ENCODE peak calls at places on chromosomes 13 and 19, in five cellular contexts. One of them, this sample, is unnamed.
A peak's percentile ranks its signal among the peaks of the same experiment; 100 is the strongest.

GRCh38 chr19:18603255-18603957 is 3.2 kb downstream of the CRLF1 start:
- DNase-seq in NT2/D1: no peak
- DNase-seq in H1: no peak
- DNase-seq in HepG2: no peak
- DNase-seq in GM12878: no peak
- DNase-seq in this sample: peak; percentile 44

GRCh38 chr19:10727599-10728250 is 9.8 kb downstream of the DNM2 start:
- DNase-seq in NT2/D1: no peak
- DNase-seq in H1: no peak
- DNase-seq in HepG2: no peak
- DNase-seq in GM12878: no peak
- DNase-seq in this sample: no peak

GRCh38 chr19:46614114-46614701 is 10.7 kb downstream of the PTGIR start:
- DNase-seq in NT2/D1: peak; percentile 48
- DNase-seq in H1: peak; percentile 58
- DNase-seq in HepG2: peak; percentile 61
- DNase-seq in GM12878: no peak
- DNase-seq in this sample: peak; percentile 83

GRCh38 chr13:95536629-95537241 is 15.8 kb upstream of the CLDN10 start:
- DNase-seq in NT2/D1: no peak
- DNase-seq in H1: no peak
- DNase-seq in HepG2: no peak
- DNase-seq in GM12878: no peak
- DNase-seq in this sample: no peak

GRCh38 chr13:22926176-22927007 is 254.4 kb upstream of the SGCG start:
- DNase-seq in NT2/D1: no peak
- DNase-seq in H1: peak; percentile 33
- DNase-seq in HepG2: no peak
- DNase-seq in GM12878: no peak
- DNase-seq in this sample: no peak

GRCh38 chr13:40777166-40777956 is 6.4 kb upstream of the MRPS31 start:
- DNase-seq in NT2/D1: peak; percentile 16
- DNase-seq in H1: no peak
- DNase-seq in HepG2: peak; percentile 71
- DNase-seq in GM12878: no peak
- DNase-seq in this sample: peak; percentile 37

GRCh38 chr19:52221831-52222375 is 32.1 kb downstream of the PPP2R1A start:
- DNase-seq in NT2/D1: no peak
- DNase-seq in H1: no peak
- DNase-seq in HepG2: no peak
- DNase-seq in GM12878: no peak
- DNase-seq in this sample: no peak

GRCh38 chr19:4098493-4098892 is 25.4 kb downstream of the MAP2K2 start:
- DNase-seq in NT2/D1: no peak
- DNase-seq in H1: no peak
- DNase-seq in HepG2: no peak
- DNase-seq in GM12878: no peak
- DNase-seq in this sample: no peak

GRCh38 chr19:1038995-1039645 is 787 bp upstream of the ABCA7 start:
- DNase-seq in NT2/D1: no peak
- DNase-seq in H1: no peak
- DNase-seq in HepG2: no peak
- DNase-seq in GM12878: no peak
- DNase-seq in this sample: no peak

GRCh38 chr13:84570831-84571230 is 688.6 kb upstream of the SLITRK1 start:
- DNase-seq in NT2/D1: no peak
- DNase-seq in H1: no peak
- DNase-seq in HepG2: no peak
- DNase-seq in GM12878: no peak
- DNase-seq in this sample: no peak

GRCh38 chr13:76168661-76169060 is 532.5 kb downstream of the LMO7 start:
- DNase-seq in NT2/D1: no peak
- DNase-seq in H1: no peak
- DNase-seq in HepG2: no peak
- DNase-seq in GM12878: no peak
- DNase-seq in this sample: no peak

GRCh38 chr13:76161143-76161542 is 525.0 kb downstream of the LMO7 start:
- DNase-seq in NT2/D1: no peak
- DNase-seq in H1: no peak
- DNase-seq in HepG2: no peak
- DNase-seq in GM12878: no peak
- DNase-seq in this sample: no peak

GRCh38 chr13:76164290-76164689 is 528.2 kb downstream of the LMO7 start:
- DNase-seq in NT2/D1: no peak
- DNase-seq in H1: no peak
- DNase-seq in HepG2: no peak
- DNase-seq in GM12878: no peak
- DNase-seq in this sample: no peak
- TF ChIP-seq SUZ12 in NT2/D1: no peak
- TF ChIP-seq SUZ12 in H1: no peak
- TF ChIP-seq SUZ12 in HepG2: no peak
- TF ChIP-seq SUZ12 in GM12878: no peak
- TF ChIP-seq SUZ12 in this sample: no peak

GRCh38 chr13:33353646-33354045 is 68.1 kb upstream of the STARD13 start:
- DNase-seq in NT2/D1: no peak
- DNase-seq in H1: no peak
- DNase-seq in HepG2: no peak
- DNase-seq in GM12878: no peak
- DNase-seq in this sample: no peak

GRCh38 chr13:33352520-33352919 is 67.0 kb upstream of the STARD13 start:
- DNase-seq in NT2/D1: no peak
- DNase-seq in H1: no peak
- DNase-seq in HepG2: no peak
- DNase-seq in GM12878: no peak
- DNase-seq in this sample: no peak

GRCh38 chr13:33352023-33352422 is 66.5 kb upstream of the STARD13 start:
- DNase-seq in NT2/D1: no peak
- DNase-seq in H1: no peak
- DNase-seq in HepG2: peak; percentile 7
- DNase-seq in GM12878: no peak
- DNase-seq in this sample: no peak

GRCh38 chr13:33351324-33351723 is 65.8 kb upstream of the STARD13 start:
- DNase-seq in NT2/D1: no peak
- DNase-seq in H1: no peak
- DNase-seq in HepG2: no peak
- DNase-seq in GM12878: no peak
- DNase-seq in this sample: peak; percentile 14

DNA sequence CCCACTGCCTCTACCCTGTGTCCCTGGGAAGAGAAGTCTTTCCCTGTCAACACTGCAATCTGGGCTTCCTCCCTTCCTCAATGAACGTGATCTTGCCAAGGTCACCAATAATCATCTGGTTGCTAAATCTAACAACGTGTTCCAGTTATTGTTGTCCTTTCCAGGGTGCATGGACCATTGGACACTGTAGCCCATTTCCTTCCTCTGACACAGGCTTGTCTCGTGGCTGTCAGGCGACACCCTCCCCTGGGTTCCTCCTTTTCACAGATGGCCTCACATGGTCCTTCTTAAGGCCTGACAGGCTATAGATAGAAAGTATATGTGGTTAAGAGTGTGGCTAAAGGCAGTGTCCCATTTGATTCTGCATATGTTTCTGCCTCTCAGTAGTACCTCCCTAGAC is 67.7 kb upstream of the STARD13 start:
- DNase-seq in NT2/D1: no peak
- DNase-seq in H1: no peak
- DNase-seq in HepG2: no peak
- DNase-seq in GM12878: peak; percentile 11
- DNase-seq in this sample: no peak
- TF ChIP-seq SUZ12 in NT2/D1: no peak
- TF ChIP-seq SUZ12 in H1: no peak
- TF ChIP-seq SUZ12 in HepG2: no peak
- TF ChIP-seq SUZ12 in GM12878: no peak
- TF ChIP-seq SUZ12 in this sample: no peak

GRCh38 chr19:55251296-55252081 is 7.3 kb downstream of the PPP6R1 start:
- DNase-seq in NT2/D1: no peak
- DNase-seq in H1: no peak
- DNase-seq in HepG2: no peak
- DNase-seq in GM12878: no peak
- DNase-seq in this sample: no peak
- TF ChIP-seq SUZ12 in NT2/D1: no peak
- TF ChIP-seq SUZ12 in H1: no peak
- TF ChIP-seq SUZ12 in HepG2: no peak
- TF ChIP-seq SUZ12 in GM12878: no peak
- TF ChIP-seq SUZ12 in this sample: no peak

DNA sequence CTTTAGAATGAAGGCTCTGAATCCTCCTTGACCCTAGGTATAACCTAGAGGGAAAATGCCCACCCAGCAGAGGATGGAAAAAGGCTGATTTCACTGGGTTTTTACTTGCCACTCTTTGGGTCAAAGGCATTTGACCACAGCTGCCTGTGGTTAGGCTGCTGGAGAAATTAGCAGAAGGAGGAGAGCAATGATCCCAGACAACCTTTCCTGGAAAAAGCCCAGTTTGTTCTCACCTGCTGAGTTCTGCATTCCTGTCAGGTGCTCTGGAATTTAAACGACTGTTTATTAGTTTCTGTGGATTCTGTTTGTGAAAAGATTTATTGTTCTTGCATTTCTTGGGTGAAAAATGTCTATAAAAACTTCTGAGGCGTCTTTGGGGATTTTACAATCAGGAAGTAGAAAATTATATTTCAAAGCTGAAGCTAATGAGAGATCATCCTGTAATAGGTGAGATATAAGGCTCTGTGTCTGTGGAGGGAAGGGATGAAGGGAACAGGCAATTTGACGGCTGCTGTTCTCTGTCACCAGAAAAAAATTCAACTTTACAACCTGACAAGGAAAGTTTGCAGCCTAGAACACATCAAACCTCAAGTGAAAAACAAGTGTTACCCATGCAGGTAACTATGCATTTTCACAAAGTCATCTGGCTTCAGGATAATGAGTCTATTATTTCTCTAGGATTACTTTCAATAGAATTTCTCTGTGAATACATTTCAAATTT is 519.7 kb downstream of the DIAPH3 start:
- DNase-seq in NT2/D1: no peak
- DNase-seq in H1: no peak
- DNase-seq in HepG2: no peak
- DNase-seq in GM12878: no peak
- DNase-seq in this sample: no peak
- TF ChIP-seq SUZ12 in NT2/D1: no peak
- TF ChIP-seq SUZ12 in H1: no peak
- TF ChIP-seq SUZ12 in HepG2: no peak
- TF ChIP-seq SUZ12 in GM12878: no peak
- TF ChIP-seq SUZ12 in this sample: no peak

This sample was measured in HEK293T.